ENCODE peak calls at places on chromosome X, in four cellular contexts. U is EH, W is NCI-H1105 treated with DMSO at 0.1 percent for 48 hours, R is HT1080. C is an unnamed sample.

GRCh38 chrX:139932077-139932900 is 564 bp downstream of the ATP11C start:
- DNase-seq in U (peak; percentile 58), W (peak; percentile 24), R (no peak), C (peak; percentile 34)

GRCh38 chrX:102696303-102696702 is 15.9 kb upstream of the GPRASP2 start:
- DNase-seq in U (no peak), W (no peak), R (no peak), C (no peak)

GRCh38 chrX:12702509-12703091 is 88.6 kb upstream of the PRPS2 start:
- DNase-seq in U (peak; percentile 1), W (peak; percentile 59), R (no peak), C (peak; percentile 2)

GRCh38 chrX:40101430-40101802 is 3.7 kb upstream of the BCOR start:
- DNase-seq in U (no peak), W (no peak), R (no peak), C (no peak)

GRCh38 chrX:15744181-15744867 is 6.3 kb downstream of the CA5B start:
- DNase-seq in U (no peak), W (no peak), R (no peak), C (no peak)

GRCh38 chrX:3435057-3435456 is 88.6 kb upstream of the MXRA5 start:
- DNase-seq in U (no peak), W (no peak), R (no peak), C (no peak)

GRCh38 chrX:1451251-1451675 is 1.4 kb downstream of the ASMTL start:
- DNase-seq in U (no peak), W (no peak), R (no peak), C (no peak)

GRCh38 chrX:53284684-53285447 is 3.5 kb upstream of the IQSEC2 start:
- DNase-seq in U (peak; percentile 60), W (peak; percentile 13), R (peak; percentile 33), C (peak; percentile 43)

GRCh38 chrX:20320461-20321159 is 53.9 kb upstream of the RPS6KA3 start:
- DNase-seq in U (no peak), W (no peak), R (no peak), C (no peak)

GRCh38 chrX:68018248-68019203 is 414.8 kb downstream of the OPHN1 start:
- DNase-seq in U (peak; percentile 48), W (no peak), R (peak; percentile 53), C (peak; percentile 23)

GRCh38 chrX:31580726-31581125 is 508.9 kb upstream of the FTHL17 start:
- DNase-seq in U (peak; percentile 86), W (no peak), R (peak; percentile 67), C (peak; percentile 78)

GRCh38 chrX:116173006-116173405 is 2.5 kb downstream of the AGTR2 start:
- DNase-seq in U (no peak), W (no peak), R (no peak), C (no peak)

GRCh38 chrX:53320543-53321215 is 39.3 kb upstream of the IQSEC2 start:
- DNase-seq in U (no peak), W (no peak), R (no peak), C (no peak)

GRCh38 chrX:108131471-108131870 is 39.9 kb downstream of the ATG4A start:
- DNase-seq in U (peak; percentile 67), W (no peak), R (peak; percentile 79), C (no peak)

GRCh38 chrX:56943264-56943663 is 52.1 kb downstream of the SPIN3 start:
- DNase-seq in U (no peak), W (no peak), R (no peak), C (no peak)

GRCh38 chrX:149312936-149313432 is 192.1 kb downstream of the IDS start:
- DNase-seq in U (peak; percentile 37), W (no peak), R (no peak), C (peak; percentile 24)

GRCh38 chrX:136048446-136048845 is 63.2 kb downstream of the SLC9A6 start:
- DNase-seq in U (peak; percentile 33), W (no peak), R (no peak), C (peak; percentile 34)

GRCh38 chrX:107676559-107677378 is 48.5 kb downstream of the PRPS1 start:
- DNase-seq in U (peak; percentile 92), W (no peak), R (peak; percentile 85), C (peak; percentile 97)

GRCh38 chrX:69556094-69557011 is 52.2 kb downstream of the NALF2 start:
- DNase-seq in U (peak; percentile 7), W (no peak), R (peak; percentile 93), C (peak; percentile 88)

GRCh38 chrX:68995780-68996551 is 167.1 kb downstream of the EFNB1 start:
- DNase-seq in U (peak; percentile 55), W (no peak), R (no peak), C (peak; percentile 54)